ENCODE peak calls at places on chromosomes 7 and 10, in ten cellular contexts. One of them, this sample, is unnamed.
A peak's percentile ranks its signal among the peaks of the same experiment; 100 is the strongest.

GRCh38 chr10:62632071-62632809 is 172.3 kb upstream of the ADO start:
- DNase-seq in CD8-positive, alpha-beta T cell: peak; percentile 64
- DNase-seq in Calu3: no peak
- DNase-seq in fibroblast of lung: peak; percentile 30
- DNase-seq in CD4-positive, alpha-beta T cell: peak; percentile 33
- DNase-seq in fibroblast of villous mesenchyme: peak; percentile 27
- DNase-seq in endodermal cell: no peak
- DNase-seq in neural progenitor cell: no peak
- DNase-seq in left lung: peak; percentile 69
- DNase-seq in OCI-LY7: peak; percentile 85
- DNase-seq in this sample: no peak

GRCh38 chr7:99473315-99473596 is 566 bp downstream of the ZNF789 start:
- DNase-seq in endodermal cell: peak; percentile 67
- DNase-seq in Calu3: no peak
- DNase-seq in CD4-positive, alpha-beta T cell: no peak
- DNase-seq in OCI-LY7: peak; percentile 66
- DNase-seq in CD8-positive, alpha-beta T cell: no peak
- DNase-seq in fibroblast of lung: peak; percentile 89
- DNase-seq in left lung: no peak
- DNase-seq in fibroblast of villous mesenchyme: peak; percentile 86
- DNase-seq in neural progenitor cell: peak; percentile 54
- DNase-seq in this sample: peak; percentile 69

GRCh38 chr10:92240289-92241157 is 50.4 kb downstream of the CPEB3 start:
- DNase-seq in CD4-positive, alpha-beta T cell: no peak
- DNase-seq in OCI-LY7: peak; percentile 79
- DNase-seq in fibroblast of lung: peak; percentile 69
- DNase-seq in CD8-positive, alpha-beta T cell: peak; percentile 37
- DNase-seq in left lung: no peak
- DNase-seq in neural progenitor cell: peak; percentile 74
- DNase-seq in endodermal cell: peak; percentile 81
- DNase-seq in Calu3: peak; percentile 51
- DNase-seq in fibroblast of villous mesenchyme: peak; percentile 74
- DNase-seq in this sample: peak; percentile 55

GRCh38 chr10:59896186-59896585 is 10.2 kb downstream of the CCDC6 start:
- DNase-seq in OCI-LY7: no peak
- DNase-seq in CD8-positive, alpha-beta T cell: no peak
- DNase-seq in neural progenitor cell: no peak
- DNase-seq in fibroblast of villous mesenchyme: no peak
- DNase-seq in endodermal cell: no peak
- DNase-seq in CD4-positive, alpha-beta T cell: no peak
- DNase-seq in left lung: no peak
- DNase-seq in Calu3: peak; percentile 27
- DNase-seq in fibroblast of lung: no peak
- DNase-seq in this sample: no peak

GRCh38 chr7:14988941-14989340 is 86.4 kb upstream of the DGKB start:
- DNase-seq in endodermal cell: no peak
- DNase-seq in fibroblast of villous mesenchyme: no peak
- DNase-seq in CD4-positive, alpha-beta T cell: no peak
- DNase-seq in fibroblast of lung: no peak
- DNase-seq in neural progenitor cell: no peak
- DNase-seq in left lung: no peak
- DNase-seq in CD8-positive, alpha-beta T cell: no peak
- DNase-seq in Calu3: no peak
- DNase-seq in OCI-LY7: no peak
- DNase-seq in this sample: peak; percentile 61

GRCh38 chr7:27420702-27421101 is 178.1 kb downstream of the EVX1 start:
- DNase-seq in neural progenitor cell: no peak
- DNase-seq in endodermal cell: no peak
- DNase-seq in left lung: no peak
- DNase-seq in OCI-LY7: no peak
- DNase-seq in fibroblast of lung: no peak
- DNase-seq in fibroblast of villous mesenchyme: no peak
- DNase-seq in CD4-positive, alpha-beta T cell: no peak
- DNase-seq in Calu3: no peak
- DNase-seq in CD8-positive, alpha-beta T cell: no peak
- DNase-seq in this sample: no peak

GRCh38 chr7:22460363-22460988 is 39.5 kb downstream of the STEAP1B start:
- DNase-seq in fibroblast of villous mesenchyme: no peak
- DNase-seq in endodermal cell: no peak
- DNase-seq in CD4-positive, alpha-beta T cell: no peak
- DNase-seq in CD8-positive, alpha-beta T cell: no peak
- DNase-seq in OCI-LY7: no peak
- DNase-seq in fibroblast of lung: no peak
- DNase-seq in Calu3: no peak
- DNase-seq in neural progenitor cell: no peak
- DNase-seq in left lung: no peak
- DNase-seq in this sample: no peak

GRCh38 chr10:43865275-43866135 is 216.8 kb upstream of the ZNF32 start:
- DNase-seq in neural progenitor cell: no peak
- DNase-seq in fibroblast of lung: no peak
- DNase-seq in OCI-LY7: no peak
- DNase-seq in left lung: no peak
- DNase-seq in CD8-positive, alpha-beta T cell: no peak
- DNase-seq in Calu3: no peak
- DNase-seq in endodermal cell: peak; percentile 18
- DNase-seq in CD4-positive, alpha-beta T cell: no peak
- DNase-seq in fibroblast of villous mesenchyme: peak; percentile 48
- DNase-seq in this sample: no peak

GRCh38 chr7:105699568-105700236 is 118.4 kb upstream of the EFCAB10 start:
- DNase-seq in endodermal cell: no peak
- DNase-seq in left lung: no peak
- DNase-seq in neural progenitor cell: no peak
- DNase-seq in fibroblast of lung: no peak
- DNase-seq in CD8-positive, alpha-beta T cell: no peak
- DNase-seq in OCI-LY7: no peak
- DNase-seq in CD4-positive, alpha-beta T cell: no peak
- DNase-seq in Calu3: no peak
- DNase-seq in fibroblast of villous mesenchyme: no peak
- DNase-seq in this sample: no peak

GRCh38 chr10:22821501-22821900 is 106.4 kb upstream of the ARMC3 start:
- DNase-seq in fibroblast of lung: peak; percentile 92
- DNase-seq in fibroblast of villous mesenchyme: peak; percentile 95
- DNase-seq in left lung: no peak
- DNase-seq in OCI-LY7: no peak
- DNase-seq in CD4-positive, alpha-beta T cell: no peak
- DNase-seq in neural progenitor cell: no peak
- DNase-seq in endodermal cell: no peak
- DNase-seq in Calu3: no peak
- DNase-seq in CD8-positive, alpha-beta T cell: no peak
- DNase-seq in this sample: peak; percentile 89

GRCh38 chr10:72852428-72852827 is 41.1 kb upstream of the OIT3 start:
- DNase-seq in CD8-positive, alpha-beta T cell: no peak
- DNase-seq in neural progenitor cell: no peak
- DNase-seq in OCI-LY7: no peak
- DNase-seq in left lung: no peak
- DNase-seq in fibroblast of lung: no peak
- DNase-seq in endodermal cell: no peak
- DNase-seq in fibroblast of villous mesenchyme: peak; percentile 42
- DNase-seq in Calu3: no peak
- DNase-seq in CD4-positive, alpha-beta T cell: no peak
- DNase-seq in this sample: no peak

GRCh38 chr7:101156277-101156676 is 2.0 kb downstream of the AP1S1 start:
- DNase-seq in fibroblast of lung: no peak
- DNase-seq in CD4-positive, alpha-beta T cell: no peak
- DNase-seq in fibroblast of villous mesenchyme: no peak
- DNase-seq in neural progenitor cell: no peak
- DNase-seq in left lung: no peak
- DNase-seq in OCI-LY7: no peak
- DNase-seq in CD8-positive, alpha-beta T cell: no peak
- DNase-seq in endodermal cell: peak; percentile 73
- DNase-seq in Calu3: no peak
- DNase-seq in this sample: no peak

GRCh38 chr10:3924344-3924743 is 139.3 kb upstream of the KLF6 start:
- DNase-seq in OCI-LY7: no peak
- DNase-seq in fibroblast of villous mesenchyme: peak; percentile 84
- DNase-seq in CD4-positive, alpha-beta T cell: no peak
- DNase-seq in endodermal cell: no peak
- DNase-seq in left lung: no peak
- DNase-seq in Calu3: no peak
- DNase-seq in CD8-positive, alpha-beta T cell: no peak
- DNase-seq in fibroblast of lung: peak; percentile 93
- DNase-seq in neural progenitor cell: no peak
- DNase-seq in this sample: peak; percentile 88

DNA sequence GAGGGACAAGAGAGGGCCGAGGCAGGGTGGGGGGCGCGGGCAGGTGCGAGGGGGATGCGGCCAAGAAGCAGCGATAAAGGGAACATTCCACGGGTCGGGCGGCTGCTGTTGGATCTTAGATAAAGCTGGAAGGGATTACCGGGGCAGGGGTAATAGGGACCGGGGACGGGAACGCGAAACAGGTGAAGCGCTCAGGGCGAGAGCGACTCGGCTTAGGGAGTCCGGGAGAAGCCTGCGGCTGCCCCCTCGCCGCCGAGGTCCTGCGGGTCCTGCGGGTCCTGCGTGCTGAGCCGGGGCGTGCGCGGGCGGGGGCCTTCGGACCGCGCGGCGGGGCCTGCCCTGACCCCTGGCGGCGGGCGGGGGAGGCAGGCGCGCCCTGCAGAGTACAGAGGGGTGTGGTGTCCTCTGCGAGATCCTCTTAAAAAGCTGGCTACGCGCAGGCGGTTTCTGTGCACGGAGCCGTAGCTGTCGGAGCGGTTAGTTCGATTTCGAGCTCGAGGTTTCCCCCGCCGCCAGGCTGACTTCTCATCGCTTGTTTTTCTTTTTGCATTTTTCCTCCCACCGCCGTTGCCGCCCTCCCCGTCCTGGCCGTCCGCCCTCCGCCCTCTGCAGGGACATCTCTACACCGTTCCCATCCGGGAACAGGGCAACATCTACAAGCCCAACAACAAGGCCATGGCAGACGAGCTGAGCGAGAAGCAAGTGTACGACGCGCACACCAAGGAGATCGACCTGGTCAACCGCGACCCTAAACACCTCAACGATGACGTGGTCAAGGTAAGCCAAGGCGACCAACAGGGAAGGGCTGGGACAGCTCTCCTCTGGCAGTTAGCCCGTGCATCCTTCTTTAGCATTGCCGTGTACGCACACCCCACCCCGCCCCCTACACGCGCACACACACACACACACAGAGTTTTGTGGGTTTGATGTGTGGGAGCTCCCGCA is 1.3 kb downstream of the CAV1 start:
- DNase-seq in fibroblast of lung: peak; percentile 86
- DNase-seq in CD8-positive, alpha-beta T cell: peak; percentile 54
- DNase-seq in CD4-positive, alpha-beta T cell: peak; percentile 27
- DNase-seq in neural progenitor cell: peak; percentile 89
- DNase-seq in Calu3: peak; percentile 86
- DNase-seq in fibroblast of villous mesenchyme: peak; percentile 89
- DNase-seq in left lung: peak; percentile 93
- DNase-seq in OCI-LY7: peak; percentile 13
- DNase-seq in endodermal cell: peak; percentile 92
- DNase-seq in this sample: peak; percentile 89
- TF ChIP-seq CTCF in fibroblast of lung: peak; percentile 32
- TF ChIP-seq CTCF in CD8-positive, alpha-beta T cell: peak; percentile 59
- TF ChIP-seq CTCF in CD4-positive, alpha-beta T cell: peak; percentile 61
- TF ChIP-seq CTCF in neural progenitor cell: peak; percentile 73
- TF ChIP-seq CTCF in Calu3: peak; percentile 93
- TF ChIP-seq CTCF in fibroblast of villous mesenchyme: peak; percentile 56
- TF ChIP-seq CTCF in left lung: peak; percentile 92
- TF ChIP-seq CTCF in OCI-LY7: peak; percentile 70
- TF ChIP-seq CTCF in endodermal cell: peak; percentile 98
- TF ChIP-seq CTCF in this sample: peak; percentile 45

DNA sequence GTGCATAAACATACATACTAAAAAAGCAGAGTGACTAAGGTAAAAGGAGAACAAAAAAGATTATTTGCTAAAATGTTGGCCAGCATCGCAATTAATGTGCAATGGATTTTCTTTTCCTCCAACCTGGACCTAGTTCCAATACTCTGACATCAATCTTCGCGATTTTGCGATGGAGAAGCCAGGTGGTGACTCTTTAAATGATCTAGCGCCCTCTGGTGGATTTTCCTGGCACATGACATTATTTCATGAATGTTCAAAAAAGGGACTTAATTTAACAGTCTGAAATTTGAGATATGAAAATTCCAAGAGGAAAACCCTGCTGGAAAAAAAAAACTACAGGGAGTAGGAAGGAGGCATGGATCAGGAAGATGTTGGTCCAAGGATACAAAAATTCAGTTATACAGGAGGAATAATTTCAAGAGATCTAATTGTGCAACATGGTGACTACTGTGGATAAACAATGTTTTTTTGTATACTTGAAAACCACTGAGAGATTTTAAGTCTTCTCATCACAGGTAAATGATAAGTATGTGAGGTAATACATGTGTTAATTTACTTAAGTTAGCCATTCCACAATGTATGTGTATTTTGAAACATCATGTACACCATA is 4.3 kb upstream of the KCNMA1 start:
- DNase-seq in left lung: no peak
- DNase-seq in neural progenitor cell: peak; percentile 87
- DNase-seq in OCI-LY7: peak; percentile 70
- DNase-seq in CD4-positive, alpha-beta T cell: peak; percentile 12
- DNase-seq in Calu3: peak; percentile 78
- DNase-seq in fibroblast of villous mesenchyme: peak; percentile 84
- DNase-seq in endodermal cell: peak; percentile 78
- DNase-seq in CD8-positive, alpha-beta T cell: peak; percentile 61
- DNase-seq in fibroblast of lung: peak; percentile 65
- DNase-seq in this sample: peak; percentile 73
- TF ChIP-seq CTCF in left lung: peak; percentile 71
- TF ChIP-seq CTCF in neural progenitor cell: peak; percentile 93
- TF ChIP-seq CTCF in OCI-LY7: peak; percentile 96
- TF ChIP-seq CTCF in CD4-positive, alpha-beta T cell: peak; percentile 78
- TF ChIP-seq CTCF in Calu3: peak; percentile 64
- TF ChIP-seq CTCF in fibroblast of villous mesenchyme: peak; percentile 77
- TF ChIP-seq CTCF in endodermal cell: peak; percentile 89
- TF ChIP-seq CTCF in CD8-positive, alpha-beta T cell: peak; percentile 85
- TF ChIP-seq CTCF in fibroblast of lung: peak; percentile 80
- TF ChIP-seq CTCF in this sample: peak; percentile 75

GRCh38 chr7:20784311-20785210 is 2.1 kb downstream of the SP8 start:
- DNase-seq in CD4-positive, alpha-beta T cell: no peak
- DNase-seq in left lung: peak; percentile 73
- DNase-seq in fibroblast of villous mesenchyme: no peak
- DNase-seq in endodermal cell: peak; percentile 88
- DNase-seq in CD8-positive, alpha-beta T cell: no peak
- DNase-seq in Calu3: peak; percentile 58
- DNase-seq in fibroblast of lung: no peak
- DNase-seq in OCI-LY7: no peak
- DNase-seq in neural progenitor cell: peak; percentile 74
- DNase-seq in this sample: no peak
- TF ChIP-seq CTCF in CD4-positive, alpha-beta T cell: no peak
- TF ChIP-seq CTCF in left lung: no peak
- TF ChIP-seq CTCF in fibroblast of villous mesenchyme: no peak
- TF ChIP-seq CTCF in endodermal cell: peak; percentile 74
- TF ChIP-seq CTCF in CD8-positive, alpha-beta T cell: no peak
- TF ChIP-seq CTCF in Calu3: no peak
- TF ChIP-seq CTCF in fibroblast of lung: no peak
- TF ChIP-seq CTCF in OCI-LY7: no peak
- TF ChIP-seq CTCF in neural progenitor cell: peak; percentile 34
- TF ChIP-seq CTCF in this sample: no peak

DNA sequence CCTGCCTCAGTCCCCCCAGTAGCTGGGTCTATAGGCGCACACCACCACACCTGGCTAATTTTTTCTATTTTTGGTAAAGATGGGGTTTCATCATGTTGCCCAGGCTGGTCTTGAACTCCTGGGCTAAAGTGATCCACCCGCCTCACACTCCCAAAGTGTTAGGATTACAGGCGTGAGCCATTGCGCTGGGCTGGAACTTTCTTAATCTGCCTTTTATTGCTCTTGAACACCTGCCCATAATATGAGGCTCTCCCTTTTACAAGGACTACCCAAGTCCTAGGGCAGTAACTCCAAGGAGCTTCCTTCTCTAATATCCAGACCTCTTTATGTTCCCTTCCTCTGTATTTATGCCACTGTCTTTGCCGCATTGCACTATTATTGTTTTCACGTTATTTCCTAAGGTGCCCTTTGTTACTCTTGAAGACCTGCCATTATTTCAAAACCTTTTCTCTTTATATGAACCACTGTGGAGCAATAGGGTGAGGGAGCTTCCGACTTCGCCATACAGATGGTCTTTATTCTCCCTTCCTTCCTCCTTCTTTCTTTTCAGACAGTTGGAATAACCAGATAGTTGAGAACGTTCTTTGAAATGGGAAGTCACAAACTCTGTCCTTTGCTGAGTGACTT is 36.3 kb upstream of the TCF7L2 start:
- DNase-seq in neural progenitor cell: no peak
- DNase-seq in fibroblast of lung: no peak
- DNase-seq in CD4-positive, alpha-beta T cell: no peak
- DNase-seq in OCI-LY7: no peak
- DNase-seq in left lung: no peak
- DNase-seq in fibroblast of villous mesenchyme: no peak
- DNase-seq in Calu3: no peak
- DNase-seq in endodermal cell: no peak
- DNase-seq in CD8-positive, alpha-beta T cell: no peak
- DNase-seq in this sample: no peak
- TF ChIP-seq CTCF in neural progenitor cell: no peak
- TF ChIP-seq CTCF in fibroblast of lung: no peak
- TF ChIP-seq CTCF in CD4-positive, alpha-beta T cell: no peak
- TF ChIP-seq CTCF in OCI-LY7: no peak
- TF ChIP-seq CTCF in left lung: no peak
- TF ChIP-seq CTCF in fibroblast of villous mesenchyme: no peak
- TF ChIP-seq CTCF in Calu3: no peak
- TF ChIP-seq CTCF in endodermal cell: no peak
- TF ChIP-seq CTCF in CD8-positive, alpha-beta T cell: no peak
- TF ChIP-seq CTCF in this sample: no peak

This sample was measured in AG10803.